ENCODE peak calls at places on chromosome 15, in five cellular contexts. A, Q, N, P and W are unnamed samples. For H3K9me2, the result is how much of the 10 kb centered on the place peaks cover.

GRCh38 chr15:69819371-69819770 is 278.3 kb downstream of the TLE3 start:
- DNase-seq in A (no peak), Q (no peak), N (no peak), P (no peak), W (no peak)

GRCh38 chr15:63969652-63970421 is 76.4 kb downstream of the DAPK2 start:
- DNase-seq in A (no peak), Q (no peak), N (no peak), P (no peak), W (no peak)

GRCh38 chr15:25734680-25735355 is 128.3 kb downstream of the ATP10A start:
- DNase-seq in A (no peak), Q (no peak), N (no peak), P (no peak), W (no peak)

GRCh38 chr15:90664650-90665287 is 52.4 kb upstream of the BLM start:
- DNase-seq in A (no peak), Q (no peak), N (peak), P (peak), W (no peak)

GRCh38 chr15:78147566-78147965 is 1.6 kb upstream of the IDH3A start:
- DNase-seq in A (no peak), Q (no peak), N (no peak), P (no peak), W (no peak)

GRCh38 chr15:39041979-39042485 is 477.4 kb upstream of the RASGRP1 start:
- DNase-seq in A (no peak), Q (no peak), N (no peak), P (no peak), W (no peak)

GRCh38 chr15:70023064-70023768 is 74.5 kb downstream of the TLE3 start:
- DNase-seq in A (peak), Q (peak), N (peak), P (peak), W (peak)

GRCh38 chr15:65530318-65531111 is at the start of gene HACD3:
- DNase-seq in A (peak), Q (peak), N (peak), P (peak), W (peak)

GRCh38 chr15:36601497-36601932 is 22.1 kb downstream of the CDIN1 start:
- DNase-seq in A (no peak), Q (no peak), N (no peak), P (peak), W (no peak)

GRCh38 chr15:39130556-39131379 is 450.1 kb upstream of the THBS1 start:
- DNase-seq in A (peak), Q (no peak), N (no peak), P (peak), W (no peak)

GRCh38 chr15:87747106-87747505 is 509.4 kb downstream of the NTRK3 start:
- DNase-seq in A (no peak), Q (no peak), N (no peak), P (no peak), W (no peak)

GRCh38 chr15:88661041-88661765 is 22.4 kb downstream of the ISG20 start:
- DNase-seq in A (no peak), Q (no peak), N (no peak), P (peak), W (no peak)

GRCh38 chr15:98001663-98002194 is 41.2 kb downstream of the ARRDC4 start:
- DNase-seq in A (no peak), Q (no peak), N (no peak), P (no peak), W (no peak)

GRCh38 chr15:99916668-99917223 is 183.5 kb upstream of the LYSMD4 start:
- DNase-seq in A (no peak), Q (no peak), N (no peak), P (no peak), W (no peak)

GRCh38 chr15:31801152-31801551 is 229.2 kb upstream of the CHRNA7 start:
- DNase-seq in A (no peak), Q (no peak), N (no peak), P (peak), W (no peak)

GRCh38 chr15:63560741-63561448 is 36.3 kb upstream of the FBXL22 start:
- DNase-seq in A (no peak), Q (no peak), N (no peak), P (peak), W (no peak)

GRCh38 chr15:31396881-31397560 is 70.4 kb downstream of the KLF13 start:
- DNase-seq in A (no peak), Q (peak), N (no peak), P (peak), W (peak)

GRCh38 chr15:69472046-69472445 is 19.4 kb downstream of the RPLP1 start:
- DNase-seq in A (no peak), Q (no peak), N (no peak), P (no peak), W (no peak)

GRCh38 chr15:80727196-80727595 is 32.1 kb downstream of the ABHD17C start:
- DNase-seq in A (peak), Q (no peak), N (no peak), P (no peak), W (no peak)

GRCh38 chr15:44028349-44028748 is 166.7 kb downstream of the FRMD5 start:
- DNase-seq in A (no peak), Q (no peak), N (no peak), P (peak), W (no peak)

GRCh38 chr15:72737723-72738122 is 45.8 kb downstream of the ADPGK start:
- DNase-seq in A (no peak), Q (no peak), N (no peak), P (peak), W (no peak)

GRCh38 chr15:40878785-40879184 is 4.8 kb upstream of the RHOV start:
- DNase-seq in A (peak), Q (no peak), N (no peak), P (peak), W (no peak)

GRCh38 chr15:33678606-33679005 is 289.7 kb upstream of the CHRM5 start:
- DNase-seq in A (no peak), Q (no peak), N (no peak), P (no peak), W (no peak)

GRCh38 chr15:101115887-101116680 is 135.8 kb downstream of the CHSY1 start:
- DNase-seq in A (no peak), Q (no peak), N (no peak), P (peak), W (no peak)

GRCh38 chr15:91499774-91500383 is 353.6 kb upstream of the SLCO3A1 start:
- DNase-seq in A (no peak), Q (no peak), N (no peak), P (no peak), W (no peak)

GRCh38 chr15:39451121-39451698 is 129.7 kb upstream of the THBS1 start:
- DNase-seq in A (no peak), Q (no peak), N (no peak), P (no peak), W (no peak)

GRCh38 chr15:90839187-90840071 is 29.0 kb upstream of the FURIN start:
- DNase-seq in A (no peak), Q (peak), N (peak), P (no peak), W (no peak)

GRCh38 chr15:85289677-85290365 is 90.6 kb upstream of the AKAP13 start:
- DNase-seq in A (no peak), Q (peak), N (peak), P (peak), W (peak)

GRCh38 chr15:88480981-88481380 is 13.5 kb downstream of the MRPS11 start:
- DNase-seq in A (no peak), Q (no peak), N (no peak), P (no peak), W (no peak)

GRCh38 chr15:90870354-90871096 is 2.1 kb downstream of the FURIN start:
- DNase-seq in A (no peak), Q (peak), N (peak), P (peak), W (no peak)

GRCh38 chr15:32866486-32867312 is 148.9 kb downstream of the GREM1 start:
- DNase-seq in A (no peak), Q (no peak), N (peak), P (peak), W (no peak)

GRCh38 chr15:91981802-91982201 is 128.3 kb downstream of the SLCO3A1 start:
- DNase-seq in A (no peak), Q (no peak), N (no peak), P (no peak), W (no peak)

GRCh38 chr15:78364233-78364632 is 24.1 kb downstream of the CRABP1 start:
- DNase-seq in A (no peak), Q (no peak), N (peak), P (peak), W (no peak)

GRCh38 chr15:76169792-76170425 is 110.1 kb downstream of the TMEM266 start:
- DNase-seq in A (no peak), Q (no peak), N (no peak), P (peak), W (no peak)

DNA sequence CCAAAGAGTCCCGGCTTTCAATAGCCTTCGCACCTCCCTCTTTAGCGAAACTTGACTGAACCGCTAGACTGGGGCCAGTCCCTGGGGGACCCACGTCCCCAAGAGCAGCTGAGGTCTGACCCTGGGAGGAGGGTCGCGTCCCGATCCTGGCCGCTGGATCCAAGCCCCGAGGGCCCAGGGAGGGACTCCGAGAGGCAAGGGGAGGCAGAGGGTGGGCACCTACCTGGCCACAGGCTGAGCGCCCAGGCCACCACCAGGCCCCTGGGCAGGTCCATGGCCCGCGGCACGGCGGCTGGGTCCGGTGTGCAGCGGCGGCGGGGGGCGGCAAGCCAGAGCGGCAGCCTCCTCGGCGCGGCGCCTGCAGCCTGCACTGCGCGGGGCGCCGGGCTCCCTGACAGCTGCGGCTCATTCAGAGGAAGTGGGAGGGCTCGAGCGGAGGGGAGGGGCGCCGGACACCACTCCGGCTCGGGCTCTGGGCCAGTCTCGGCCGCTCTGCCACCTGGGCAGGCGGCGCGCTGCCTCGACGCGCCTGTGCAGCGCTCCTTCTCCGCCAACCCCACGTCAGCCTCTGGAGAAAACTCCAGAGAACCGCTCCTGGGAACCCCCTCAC is at the start of gene ITGA11:
- DNase-seq in A (no peak), Q (no peak), N (no peak), P (peak), W (no peak)
- H3K9me2 ChIP-seq in A (under half), Q (under half), N (under half), P (under half), W (under half)

DNA sequence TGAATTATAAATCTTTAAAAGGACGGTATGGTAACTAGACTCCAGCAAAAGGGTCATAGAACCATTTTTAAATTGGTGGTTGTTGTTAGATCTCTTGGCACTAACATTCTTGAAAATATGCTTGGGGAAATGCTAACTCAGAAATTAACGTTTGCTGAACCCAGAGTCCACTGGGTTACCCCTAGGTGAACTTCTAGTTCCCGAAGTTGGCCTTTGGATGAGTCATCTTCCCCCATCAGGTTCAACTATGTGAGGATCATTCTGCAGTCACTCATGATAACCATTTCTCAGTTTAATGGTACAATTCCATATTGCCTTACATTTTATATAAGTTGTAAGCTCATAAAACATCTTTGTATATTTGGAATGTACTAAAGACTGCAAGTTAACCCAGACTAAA is 204.7 kb downstream of the THSD4 start:
- DNase-seq in A (no peak), Q (no peak), N (no peak), P (no peak), W (no peak)
- H3K9me2 ChIP-seq in A (under half), Q (under half), N (under half), P (under half), W (under half)

DNA sequence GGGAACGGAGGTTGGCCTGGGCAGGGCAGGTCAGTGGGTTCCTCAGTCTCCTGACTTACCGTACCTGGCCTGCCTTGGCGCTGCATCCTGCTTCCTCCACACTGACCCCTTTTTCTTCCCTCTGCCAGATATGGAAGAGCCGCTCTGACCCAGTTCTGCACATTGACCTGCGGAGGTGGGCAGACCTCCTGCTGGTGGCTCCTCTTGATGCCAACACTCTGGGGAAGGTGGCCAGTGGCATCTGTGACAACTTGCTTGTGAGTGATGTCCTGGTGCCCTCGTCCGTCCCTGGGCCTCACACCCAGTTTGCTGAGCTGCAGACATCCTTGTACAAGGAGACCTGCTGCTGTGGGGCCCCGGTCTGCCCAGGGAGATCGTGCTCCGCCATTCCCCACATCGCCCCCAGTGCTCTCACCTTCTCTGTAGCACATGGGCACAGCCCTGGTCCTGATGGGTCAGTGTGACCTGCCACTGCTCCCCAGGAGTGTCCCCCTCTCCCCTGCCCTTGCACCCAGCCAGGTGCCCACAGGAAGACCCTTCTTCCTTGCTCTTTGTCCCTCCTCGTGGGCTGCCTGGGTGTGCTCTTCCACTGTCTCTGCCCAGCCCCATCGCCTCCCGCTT is 21.0 kb downstream of the PPCDC start:
- DNase-seq in A (no peak), Q (no peak), N (no peak), P (no peak), W (no peak)
- H3K9me2 ChIP-seq in A (under half), Q (under half), N (under half), P (under half), W (under half)

GRCh38 chr15:83413054-83413719 is 34.0 kb upstream of the SH3GL3 start:
- DNase-seq in A (no peak), Q (no peak), N (no peak), P (no peak), W (no peak)

DNA sequence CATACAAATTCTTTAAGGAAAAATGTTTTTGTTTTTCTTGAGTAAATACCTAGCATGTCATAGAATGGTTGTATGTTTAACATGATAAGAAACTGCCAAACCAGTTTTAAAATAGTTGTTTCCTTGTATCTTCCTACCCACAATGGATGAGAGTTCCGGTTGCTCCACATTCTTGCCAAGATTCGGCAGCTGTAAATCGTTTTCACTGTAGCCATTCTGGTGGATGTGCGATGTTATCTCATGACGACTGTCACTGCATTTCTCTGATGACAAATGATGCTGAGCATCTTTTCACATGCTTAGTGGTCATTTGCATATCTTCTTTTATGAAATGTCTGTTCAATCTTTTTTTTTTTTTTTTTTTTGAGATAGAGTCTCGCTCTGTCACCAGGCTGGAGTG is 36.6 kb upstream of the SH3GL3 start:
- DNase-seq in A (no peak), Q (no peak), N (no peak), P (no peak), W (no peak)
- H3K9me2 ChIP-seq in A (under half), Q (under half), N (under half), P (under half), W (under half)